ENCODE peak calls at places on chromosomes 3 and 15, in eight cellular contexts. One of them, this sample, is unnamed.

GRCh38 chr15:43748376-43748775 is 2.1 kb downstream of the PDIA3 start:
- DNase-seq in GM12865: peak
- DNase-seq in anterior cingulate cortex: no peak
- DNase-seq in AG08396: peak
- DNase-seq in frontal cortex: no peak
- DNase-seq in astrocyte: no peak
- DNase-seq in HS-5: peak
- DNase-seq in fibroblast of the conjunctiva: no peak
- DNase-seq in this sample: no peak

GRCh38 chr3:77039606-77040553 is at the start of gene ROBO2:
- DNase-seq in GM12865: no peak
- DNase-seq in anterior cingulate cortex: no peak
- DNase-seq in AG08396: peak
- DNase-seq in frontal cortex: peak
- DNase-seq in astrocyte: peak
- DNase-seq in HS-5: peak
- DNase-seq in fibroblast of the conjunctiva: no peak
- DNase-seq in this sample: no peak

GRCh38 chr3:141578197-141578596 is 91.4 kb downstream of the RASA2 start:
- DNase-seq in GM12865: no peak
- DNase-seq in anterior cingulate cortex: no peak
- DNase-seq in AG08396: peak
- DNase-seq in frontal cortex: no peak
- DNase-seq in astrocyte: peak
- DNase-seq in HS-5: peak
- DNase-seq in fibroblast of the conjunctiva: peak
- DNase-seq in this sample: no peak

GRCh38 chr3:15284121-15284889 is 48.1 kb downstream of the SH3BP5 start:
- DNase-seq in GM12865: no peak
- DNase-seq in anterior cingulate cortex: no peak
- DNase-seq in AG08396: no peak
- DNase-seq in frontal cortex: no peak
- DNase-seq in astrocyte: peak
- DNase-seq in HS-5: no peak
- DNase-seq in fibroblast of the conjunctiva: no peak
- DNase-seq in this sample: no peak

GRCh38 chr15:90684281-90684680 is 32.9 kb upstream of the BLM start:
- DNase-seq in GM12865: no peak
- DNase-seq in anterior cingulate cortex: no peak
- DNase-seq in AG08396: no peak
- DNase-seq in frontal cortex: no peak
- DNase-seq in astrocyte: no peak
- DNase-seq in HS-5: no peak
- DNase-seq in fibroblast of the conjunctiva: no peak
- DNase-seq in this sample: no peak

GRCh38 chr3:53708001-53708621 is 138.1 kb downstream of the CHDH start:
- DNase-seq in GM12865: no peak
- DNase-seq in anterior cingulate cortex: no peak
- DNase-seq in AG08396: no peak
- DNase-seq in frontal cortex: no peak
- DNase-seq in astrocyte: no peak
- DNase-seq in HS-5: no peak
- DNase-seq in fibroblast of the conjunctiva: no peak
- DNase-seq in this sample: no peak

GRCh38 chr15:63042879-63043340 is 363 bp downstream of the TPM1 start:
- DNase-seq in GM12865: no peak
- DNase-seq in anterior cingulate cortex: no peak
- DNase-seq in AG08396: peak
- DNase-seq in frontal cortex: peak
- DNase-seq in astrocyte: no peak
- DNase-seq in HS-5: no peak
- DNase-seq in fibroblast of the conjunctiva: no peak
- DNase-seq in this sample: no peak

GRCh38 chr15:70351391-70351790 is 253.7 kb upstream of the TLE3 start:
- DNase-seq in GM12865: no peak
- DNase-seq in anterior cingulate cortex: no peak
- DNase-seq in AG08396: no peak
- DNase-seq in frontal cortex: no peak
- DNase-seq in astrocyte: no peak
- DNase-seq in HS-5: no peak
- DNase-seq in fibroblast of the conjunctiva: no peak
- DNase-seq in this sample: no peak

GRCh38 chr3:12192173-12192572 is 33.5 kb upstream of the TIMP4 start:
- DNase-seq in GM12865: peak
- DNase-seq in anterior cingulate cortex: no peak
- DNase-seq in AG08396: no peak
- DNase-seq in frontal cortex: no peak
- DNase-seq in astrocyte: no peak
- DNase-seq in HS-5: no peak
- DNase-seq in fibroblast of the conjunctiva: no peak
- DNase-seq in this sample: no peak

GRCh38 chr15:85571780-85572179 is 191.4 kb downstream of the AKAP13 start:
- DNase-seq in GM12865: no peak
- DNase-seq in anterior cingulate cortex: no peak
- DNase-seq in AG08396: no peak
- DNase-seq in frontal cortex: no peak
- DNase-seq in astrocyte: no peak
- DNase-seq in HS-5: no peak
- DNase-seq in fibroblast of the conjunctiva: no peak
- DNase-seq in this sample: no peak

GRCh38 chr15:57422113-57422754 is 45.9 kb downstream of the CGNL1 start:
- DNase-seq in GM12865: no peak
- DNase-seq in anterior cingulate cortex: no peak
- DNase-seq in AG08396: no peak
- DNase-seq in frontal cortex: no peak
- DNase-seq in astrocyte: no peak
- DNase-seq in HS-5: no peak
- DNase-seq in fibroblast of the conjunctiva: no peak
- DNase-seq in this sample: no peak

This sample was measured in non-pigmented ciliary epithelial cell.